ENCODE peak calls at places on chromosomes 16 and 17, in ten cellular contexts. One of them, this sample, is unnamed.

GRCh38 chr17:45050680-45051059 is 762 bp downstream of the DCAKD start:
- DNase-seq in HL-60: no peak
- DNase-seq in SHP77 treated with DMSO at 0.1 percent for 48 hours: no peak
- DNase-seq in colonic mucosa: peak; percentile 53
- DNase-seq in neural crest cell: no peak
- DNase-seq in activated T-helper 1 cell treated with anti-CD3 and anti-CD28 coated beads, Interleukin-12 subunit alpha, Interleukin-12 subunit beta, Interleukin-2, Interleukin-4 antibody, amounts not matched to agents 30 ng/mL and 10 ng/mL and 1 ng/mL, durations not matched to agents 14 hours and 24 hours and 36 hours: peak; percentile 34
- DNase-seq in HTR-8/SVneo: no peak
- DNase-seq in K562: peak; percentile 45
- DNase-seq in ovary: no peak
- DNase-seq in H9: no peak
- DNase-seq in this sample: no peak

GRCh38 chr17:37745801-37746426 is 1.1 kb upstream of the HNF1B start:
- DNase-seq in HL-60: no peak
- DNase-seq in SHP77 treated with DMSO at 0.1 percent for 48 hours: no peak
- DNase-seq in colonic mucosa: no peak
- DNase-seq in neural crest cell: no peak
- DNase-seq in activated T-helper 1 cell treated with anti-CD3 and anti-CD28 coated beads, Interleukin-12 subunit alpha, Interleukin-12 subunit beta, Interleukin-2, Interleukin-4 antibody, amounts not matched to agents 30 ng/mL and 10 ng/mL and 1 ng/mL, durations not matched to agents 14 hours and 24 hours and 36 hours: no peak
- DNase-seq in HTR-8/SVneo: no peak
- DNase-seq in K562: no peak
- DNase-seq in ovary: no peak
- DNase-seq in H9: no peak
- DNase-seq in this sample: no peak

GRCh38 chr16:26700250-26700649 is 366.5 kb upstream of the C16orf82 start:
- DNase-seq in HL-60: no peak
- DNase-seq in SHP77 treated with DMSO at 0.1 percent for 48 hours: no peak
- DNase-seq in colonic mucosa: no peak
- DNase-seq in neural crest cell: no peak
- DNase-seq in activated T-helper 1 cell treated with anti-CD3 and anti-CD28 coated beads, Interleukin-12 subunit alpha, Interleukin-12 subunit beta, Interleukin-2, Interleukin-4 antibody, amounts not matched to agents 30 ng/mL and 10 ng/mL and 1 ng/mL, durations not matched to agents 14 hours and 24 hours and 36 hours: no peak
- DNase-seq in HTR-8/SVneo: no peak
- DNase-seq in K562: no peak
- DNase-seq in ovary: no peak
- DNase-seq in H9: no peak
- DNase-seq in this sample: no peak

GRCh38 chr17:46977348-46977747 is 1.7 kb downstream of the RPRML start:
- DNase-seq in HL-60: no peak
- DNase-seq in SHP77 treated with DMSO at 0.1 percent for 48 hours: no peak
- DNase-seq in colonic mucosa: peak; percentile 31
- DNase-seq in neural crest cell: peak; percentile 61
- DNase-seq in activated T-helper 1 cell treated with anti-CD3 and anti-CD28 coated beads, Interleukin-12 subunit alpha, Interleukin-12 subunit beta, Interleukin-2, Interleukin-4 antibody, amounts not matched to agents 30 ng/mL and 10 ng/mL and 1 ng/mL, durations not matched to agents 14 hours and 24 hours and 36 hours: no peak
- DNase-seq in HTR-8/SVneo: peak; percentile 62
- DNase-seq in K562: peak; percentile 37
- DNase-seq in ovary: no peak
- DNase-seq in H9: peak; percentile 98
- DNase-seq in this sample: no peak

GRCh38 chr17:67452681-67453554 is 75.8 kb downstream of the PITPNC1 start:
- DNase-seq in HL-60: no peak
- DNase-seq in SHP77 treated with DMSO at 0.1 percent for 48 hours: no peak
- DNase-seq in colonic mucosa: no peak
- DNase-seq in neural crest cell: no peak
- DNase-seq in activated T-helper 1 cell treated with anti-CD3 and anti-CD28 coated beads, Interleukin-12 subunit alpha, Interleukin-12 subunit beta, Interleukin-2, Interleukin-4 antibody, amounts not matched to agents 30 ng/mL and 10 ng/mL and 1 ng/mL, durations not matched to agents 14 hours and 24 hours and 36 hours: peak; percentile 39
- DNase-seq in HTR-8/SVneo: no peak
- DNase-seq in K562: no peak
- DNase-seq in ovary: no peak
- DNase-seq in H9: no peak
- DNase-seq in this sample: peak; percentile 53

GRCh38 chr17:48745381-48746275 is 17.1 kb upstream of the HOXB13 start:
- DNase-seq in HL-60: no peak
- DNase-seq in SHP77 treated with DMSO at 0.1 percent for 48 hours: no peak
- DNase-seq in colonic mucosa: no peak
- DNase-seq in neural crest cell: no peak
- DNase-seq in activated T-helper 1 cell treated with anti-CD3 and anti-CD28 coated beads, Interleukin-12 subunit alpha, Interleukin-12 subunit beta, Interleukin-2, Interleukin-4 antibody, amounts not matched to agents 30 ng/mL and 10 ng/mL and 1 ng/mL, durations not matched to agents 14 hours and 24 hours and 36 hours: no peak
- DNase-seq in HTR-8/SVneo: no peak
- DNase-seq in K562: no peak
- DNase-seq in ovary: no peak
- DNase-seq in H9: no peak
- DNase-seq in this sample: no peak

GRCh38 chr16:81973737-81974136 is 37.5 kb downstream of the SDR42E1 start:
- DNase-seq in HL-60: no peak
- DNase-seq in SHP77 treated with DMSO at 0.1 percent for 48 hours: no peak
- DNase-seq in colonic mucosa: no peak
- DNase-seq in neural crest cell: no peak
- DNase-seq in activated T-helper 1 cell treated with anti-CD3 and anti-CD28 coated beads, Interleukin-12 subunit alpha, Interleukin-12 subunit beta, Interleukin-2, Interleukin-4 antibody, amounts not matched to agents 30 ng/mL and 10 ng/mL and 1 ng/mL, durations not matched to agents 14 hours and 24 hours and 36 hours: no peak
- DNase-seq in HTR-8/SVneo: no peak
- DNase-seq in K562: no peak
- DNase-seq in ovary: no peak
- DNase-seq in H9: peak; percentile 90
- DNase-seq in this sample: no peak

GRCh38 chr17:48818361-48818841 is 1.4 kb upstream of the TTLL6 start:
- DNase-seq in HL-60: no peak
- DNase-seq in SHP77 treated with DMSO at 0.1 percent for 48 hours: peak; percentile 83
- DNase-seq in colonic mucosa: no peak
- DNase-seq in neural crest cell: no peak
- DNase-seq in activated T-helper 1 cell treated with anti-CD3 and anti-CD28 coated beads, Interleukin-12 subunit alpha, Interleukin-12 subunit beta, Interleukin-2, Interleukin-4 antibody, amounts not matched to agents 30 ng/mL and 10 ng/mL and 1 ng/mL, durations not matched to agents 14 hours and 24 hours and 36 hours: no peak
- DNase-seq in HTR-8/SVneo: no peak
- DNase-seq in K562: no peak
- DNase-seq in ovary: no peak
- DNase-seq in H9: peak; percentile 90
- DNase-seq in this sample: no peak

GRCh38 chr16:89475144-89475543 is 15.2 kb downstream of the ANKRD11 start:
- DNase-seq in HL-60: no peak
- DNase-seq in SHP77 treated with DMSO at 0.1 percent for 48 hours: no peak
- DNase-seq in colonic mucosa: no peak
- DNase-seq in neural crest cell: no peak
- DNase-seq in activated T-helper 1 cell treated with anti-CD3 and anti-CD28 coated beads, Interleukin-12 subunit alpha, Interleukin-12 subunit beta, Interleukin-2, Interleukin-4 antibody, amounts not matched to agents 30 ng/mL and 10 ng/mL and 1 ng/mL, durations not matched to agents 14 hours and 24 hours and 36 hours: no peak
- DNase-seq in HTR-8/SVneo: no peak
- DNase-seq in K562: no peak
- DNase-seq in ovary: no peak
- DNase-seq in H9: no peak
- DNase-seq in this sample: no peak

GRCh38 chr16:12900599-12901203 is 697 bp upstream of the SHISA9 start:
- DNase-seq in HL-60: no peak
- DNase-seq in SHP77 treated with DMSO at 0.1 percent for 48 hours: no peak
- DNase-seq in colonic mucosa: no peak
- DNase-seq in neural crest cell: no peak
- DNase-seq in activated T-helper 1 cell treated with anti-CD3 and anti-CD28 coated beads, Interleukin-12 subunit alpha, Interleukin-12 subunit beta, Interleukin-2, Interleukin-4 antibody, amounts not matched to agents 30 ng/mL and 10 ng/mL and 1 ng/mL, durations not matched to agents 14 hours and 24 hours and 36 hours: no peak
- DNase-seq in HTR-8/SVneo: no peak
- DNase-seq in K562: no peak
- DNase-seq in ovary: no peak
- DNase-seq in H9: peak; percentile 36
- DNase-seq in this sample: no peak

GRCh38 chr17:75832164-75832651 is 12.0 kb downstream of the UNC13D start:
- DNase-seq in HL-60: no peak
- DNase-seq in SHP77 treated with DMSO at 0.1 percent for 48 hours: no peak
- DNase-seq in colonic mucosa: no peak
- DNase-seq in neural crest cell: no peak
- DNase-seq in activated T-helper 1 cell treated with anti-CD3 and anti-CD28 coated beads, Interleukin-12 subunit alpha, Interleukin-12 subunit beta, Interleukin-2, Interleukin-4 antibody, amounts not matched to agents 30 ng/mL and 10 ng/mL and 1 ng/mL, durations not matched to agents 14 hours and 24 hours and 36 hours: no peak
- DNase-seq in HTR-8/SVneo: peak; percentile 64
- DNase-seq in K562: no peak
- DNase-seq in ovary: no peak
- DNase-seq in H9: no peak
- DNase-seq in this sample: no peak

GRCh38 chr16:57004387-57005250 is 15.3 kb downstream of the NLRC5 start:
- DNase-seq in HL-60: no peak
- DNase-seq in SHP77 treated with DMSO at 0.1 percent for 48 hours: no peak
- DNase-seq in colonic mucosa: no peak
- DNase-seq in neural crest cell: no peak
- DNase-seq in activated T-helper 1 cell treated with anti-CD3 and anti-CD28 coated beads, Interleukin-12 subunit alpha, Interleukin-12 subunit beta, Interleukin-2, Interleukin-4 antibody, amounts not matched to agents 30 ng/mL and 10 ng/mL and 1 ng/mL, durations not matched to agents 14 hours and 24 hours and 36 hours: no peak
- DNase-seq in HTR-8/SVneo: no peak
- DNase-seq in K562: no peak
- DNase-seq in ovary: no peak
- DNase-seq in H9: no peak
- DNase-seq in this sample: no peak

GRCh38 chr16:26505501-26505900 is 561.2 kb upstream of the C16orf82 start:
- DNase-seq in HL-60: no peak
- DNase-seq in SHP77 treated with DMSO at 0.1 percent for 48 hours: no peak
- DNase-seq in colonic mucosa: no peak
- DNase-seq in neural crest cell: no peak
- DNase-seq in activated T-helper 1 cell treated with anti-CD3 and anti-CD28 coated beads, Interleukin-12 subunit alpha, Interleukin-12 subunit beta, Interleukin-2, Interleukin-4 antibody, amounts not matched to agents 30 ng/mL and 10 ng/mL and 1 ng/mL, durations not matched to agents 14 hours and 24 hours and 36 hours: no peak
- DNase-seq in HTR-8/SVneo: no peak
- DNase-seq in K562: no peak
- DNase-seq in ovary: no peak
- DNase-seq in H9: no peak
- DNase-seq in this sample: no peak

GRCh38 chr16:69564845-69565610 is 738 bp upstream of the NFAT5 start:
- DNase-seq in HL-60: no peak
- DNase-seq in SHP77 treated with DMSO at 0.1 percent for 48 hours: no peak
- DNase-seq in colonic mucosa: no peak
- DNase-seq in neural crest cell: no peak
- DNase-seq in activated T-helper 1 cell treated with anti-CD3 and anti-CD28 coated beads, Interleukin-12 subunit alpha, Interleukin-12 subunit beta, Interleukin-2, Interleukin-4 antibody, amounts not matched to agents 30 ng/mL and 10 ng/mL and 1 ng/mL, durations not matched to agents 14 hours and 24 hours and 36 hours: no peak
- DNase-seq in HTR-8/SVneo: no peak
- DNase-seq in K562: no peak
- DNase-seq in ovary: no peak
- DNase-seq in H9: no peak
- DNase-seq in this sample: no peak

GRCh38 chr16:35525979-35526590 is 2066.7 kb downstream of the TP53TG3F start:
- DNase-seq in HL-60: no peak
- DNase-seq in SHP77 treated with DMSO at 0.1 percent for 48 hours: peak; percentile 79
- DNase-seq in colonic mucosa: no peak
- DNase-seq in neural crest cell: no peak
- DNase-seq in activated T-helper 1 cell treated with anti-CD3 and anti-CD28 coated beads, Interleukin-12 subunit alpha, Interleukin-12 subunit beta, Interleukin-2, Interleukin-4 antibody, amounts not matched to agents 30 ng/mL and 10 ng/mL and 1 ng/mL, durations not matched to agents 14 hours and 24 hours and 36 hours: no peak
- DNase-seq in HTR-8/SVneo: no peak
- DNase-seq in K562: no peak
- DNase-seq in ovary: no peak
- DNase-seq in H9: no peak
- DNase-seq in this sample: no peak

GRCh38 chr17:63785556-63785955 is 11.6 kb downstream of the DDX42 start:
- DNase-seq in HL-60: no peak
- DNase-seq in SHP77 treated with DMSO at 0.1 percent for 48 hours: no peak
- DNase-seq in colonic mucosa: no peak
- DNase-seq in neural crest cell: no peak
- DNase-seq in activated T-helper 1 cell treated with anti-CD3 and anti-CD28 coated beads, Interleukin-12 subunit alpha, Interleukin-12 subunit beta, Interleukin-2, Interleukin-4 antibody, amounts not matched to agents 30 ng/mL and 10 ng/mL and 1 ng/mL, durations not matched to agents 14 hours and 24 hours and 36 hours: no peak
- DNase-seq in HTR-8/SVneo: no peak
- DNase-seq in K562: no peak
- DNase-seq in ovary: no peak
- DNase-seq in H9: no peak
- DNase-seq in this sample: no peak

GRCh38 chr16:67884684-67885083 is at the start of gene NRN1L:
- DNase-seq in HL-60: no peak
- DNase-seq in SHP77 treated with DMSO at 0.1 percent for 48 hours: peak; percentile 28
- DNase-seq in colonic mucosa: peak; percentile 77
- DNase-seq in neural crest cell: peak; percentile 72
- DNase-seq in activated T-helper 1 cell treated with anti-CD3 and anti-CD28 coated beads, Interleukin-12 subunit alpha, Interleukin-12 subunit beta, Interleukin-2, Interleukin-4 antibody, amounts not matched to agents 30 ng/mL and 10 ng/mL and 1 ng/mL, durations not matched to agents 14 hours and 24 hours and 36 hours: no peak
- DNase-seq in HTR-8/SVneo: peak; percentile 61
- DNase-seq in K562: peak; percentile 93
- DNase-seq in ovary: peak; percentile 97
- DNase-seq in H9: peak; percentile 96
- DNase-seq in this sample: no peak

GRCh38 chr17:82215095-82215971 is 2.7 kb upstream of the CCDC57 start:
- DNase-seq in HL-60: peak; percentile 69
- DNase-seq in SHP77 treated with DMSO at 0.1 percent for 48 hours: no peak
- DNase-seq in colonic mucosa: no peak
- DNase-seq in neural crest cell: no peak
- DNase-seq in activated T-helper 1 cell treated with anti-CD3 and anti-CD28 coated beads, Interleukin-12 subunit alpha, Interleukin-12 subunit beta, Interleukin-2, Interleukin-4 antibody, amounts not matched to agents 30 ng/mL and 10 ng/mL and 1 ng/mL, durations not matched to agents 14 hours and 24 hours and 36 hours: no peak
- DNase-seq in HTR-8/SVneo: no peak
- DNase-seq in K562: peak; percentile 55
- DNase-seq in ovary: no peak
- DNase-seq in H9: no peak
- DNase-seq in this sample: no peak

GRCh38 chr16:88965411-88965810 is 11.6 kb downstream of the CBFA2T3 start:
- DNase-seq in HL-60: no peak
- DNase-seq in SHP77 treated with DMSO at 0.1 percent for 48 hours: no peak
- DNase-seq in colonic mucosa: no peak
- DNase-seq in neural crest cell: no peak
- DNase-seq in activated T-helper 1 cell treated with anti-CD3 and anti-CD28 coated beads, Interleukin-12 subunit alpha, Interleukin-12 subunit beta, Interleukin-2, Interleukin-4 antibody, amounts not matched to agents 30 ng/mL and 10 ng/mL and 1 ng/mL, durations not matched to agents 14 hours and 24 hours and 36 hours: no peak
- DNase-seq in HTR-8/SVneo: no peak
- DNase-seq in K562: no peak
- DNase-seq in ovary: no peak
- DNase-seq in H9: no peak
- DNase-seq in this sample: no peak

GRCh38 chr16:20674684-20675487 is 22.6 kb downstream of the ACSM1 start:
- DNase-seq in HL-60: no peak
- DNase-seq in SHP77 treated with DMSO at 0.1 percent for 48 hours: no peak
- DNase-seq in colonic mucosa: peak; percentile 25
- DNase-seq in neural crest cell: no peak
- DNase-seq in activated T-helper 1 cell treated with anti-CD3 and anti-CD28 coated beads, Interleukin-12 subunit alpha, Interleukin-12 subunit beta, Interleukin-2, Interleukin-4 antibody, amounts not matched to agents 30 ng/mL and 10 ng/mL and 1 ng/mL, durations not matched to agents 14 hours and 24 hours and 36 hours: no peak
- DNase-seq in HTR-8/SVneo: no peak
- DNase-seq in K562: no peak
- DNase-seq in ovary: peak; percentile 57
- DNase-seq in H9: no peak
- DNase-seq in this sample: no peak

GRCh38 chr17:55420776-55421178 is 858 bp downstream of the MMD start:
- DNase-seq in HL-60: no peak
- DNase-seq in SHP77 treated with DMSO at 0.1 percent for 48 hours: no peak
- DNase-seq in colonic mucosa: peak; percentile 58
- DNase-seq in neural crest cell: peak; percentile 29
- DNase-seq in activated T-helper 1 cell treated with anti-CD3 and anti-CD28 coated beads, Interleukin-12 subunit alpha, Interleukin-12 subunit beta, Interleukin-2, Interleukin-4 antibody, amounts not matched to agents 30 ng/mL and 10 ng/mL and 1 ng/mL, durations not matched to agents 14 hours and 24 hours and 36 hours: peak; percentile 39
- DNase-seq in HTR-8/SVneo: peak; percentile 22
- DNase-seq in K562: peak; percentile 27
- DNase-seq in ovary: peak; percentile 53
- DNase-seq in H9: no peak
- DNase-seq in this sample: no peak

GRCh38 chr16:24700549-24701392 is 28.7 kb upstream of the TNRC6A start:
- DNase-seq in HL-60: no peak
- DNase-seq in SHP77 treated with DMSO at 0.1 percent for 48 hours: no peak
- DNase-seq in colonic mucosa: peak; percentile 56
- DNase-seq in neural crest cell: no peak
- DNase-seq in activated T-helper 1 cell treated with anti-CD3 and anti-CD28 coated beads, Interleukin-12 subunit alpha, Interleukin-12 subunit beta, Interleukin-2, Interleukin-4 antibody, amounts not matched to agents 30 ng/mL and 10 ng/mL and 1 ng/mL, durations not matched to agents 14 hours and 24 hours and 36 hours: no peak
- DNase-seq in HTR-8/SVneo: peak; percentile 88
- DNase-seq in K562: no peak
- DNase-seq in ovary: peak; percentile 73
- DNase-seq in H9: peak; percentile 77
- DNase-seq in this sample: no peak

GRCh38 chr16:23504076-23504452 is 6.2 kb downstream of the GGA2 start:
- DNase-seq in HL-60: no peak
- DNase-seq in SHP77 treated with DMSO at 0.1 percent for 48 hours: no peak
- DNase-seq in colonic mucosa: no peak
- DNase-seq in neural crest cell: no peak
- DNase-seq in activated T-helper 1 cell treated with anti-CD3 and anti-CD28 coated beads, Interleukin-12 subunit alpha, Interleukin-12 subunit beta, Interleukin-2, Interleukin-4 antibody, amounts not matched to agents 30 ng/mL and 10 ng/mL and 1 ng/mL, durations not matched to agents 14 hours and 24 hours and 36 hours: no peak
- DNase-seq in HTR-8/SVneo: no peak
- DNase-seq in K562: no peak
- DNase-seq in ovary: no peak
- DNase-seq in H9: no peak
- DNase-seq in this sample: no peak

GRCh38 chr16:67927131-67927941 is 4.3 kb downstream of the CTRL start:
- DNase-seq in HL-60: no peak
- DNase-seq in SHP77 treated with DMSO at 0.1 percent for 48 hours: no peak
- DNase-seq in colonic mucosa: no peak
- DNase-seq in neural crest cell: no peak
- DNase-seq in activated T-helper 1 cell treated with anti-CD3 and anti-CD28 coated beads, Interleukin-12 subunit alpha, Interleukin-12 subunit beta, Interleukin-2, Interleukin-4 antibody, amounts not matched to agents 30 ng/mL and 10 ng/mL and 1 ng/mL, durations not matched to agents 14 hours and 24 hours and 36 hours: no peak
- DNase-seq in HTR-8/SVneo: no peak
- DNase-seq in K562: no peak
- DNase-seq in ovary: no peak
- DNase-seq in H9: no peak
- DNase-seq in this sample: no peak

GRCh38 chr17:80899402-80900268 is 92.0 kb upstream of the CHMP6 start:
- DNase-seq in HL-60: peak; percentile 28
- DNase-seq in SHP77 treated with DMSO at 0.1 percent for 48 hours: no peak
- DNase-seq in colonic mucosa: no peak
- DNase-seq in neural crest cell: peak; percentile 44
- DNase-seq in activated T-helper 1 cell treated with anti-CD3 and anti-CD28 coated beads, Interleukin-12 subunit alpha, Interleukin-12 subunit beta, Interleukin-2, Interleukin-4 antibody, amounts not matched to agents 30 ng/mL and 10 ng/mL and 1 ng/mL, durations not matched to agents 14 hours and 24 hours and 36 hours: peak; percentile 72
- DNase-seq in HTR-8/SVneo: peak; percentile 66
- DNase-seq in K562: peak; percentile 81
- DNase-seq in ovary: no peak
- DNase-seq in H9: peak; percentile 83
- DNase-seq in this sample: no peak

GRCh38 chr16:50781043-50781442 is 39.2 kb downstream of the CYLD start:
- DNase-seq in HL-60: no peak
- DNase-seq in SHP77 treated with DMSO at 0.1 percent for 48 hours: no peak
- DNase-seq in colonic mucosa: no peak
- DNase-seq in neural crest cell: no peak
- DNase-seq in activated T-helper 1 cell treated with anti-CD3 and anti-CD28 coated beads, Interleukin-12 subunit alpha, Interleukin-12 subunit beta, Interleukin-2, Interleukin-4 antibody, amounts not matched to agents 30 ng/mL and 10 ng/mL and 1 ng/mL, durations not matched to agents 14 hours and 24 hours and 36 hours: no peak
- DNase-seq in HTR-8/SVneo: no peak
- DNase-seq in K562: no peak
- DNase-seq in ovary: no peak
- DNase-seq in H9: peak; percentile 66
- DNase-seq in this sample: no peak

GRCh38 chr16:19085679-19086200 is 18.3 kb downstream of the COQ7 start:
- DNase-seq in HL-60: no peak
- DNase-seq in SHP77 treated with DMSO at 0.1 percent for 48 hours: no peak
- DNase-seq in colonic mucosa: peak; percentile 85
- DNase-seq in neural crest cell: no peak
- DNase-seq in activated T-helper 1 cell treated with anti-CD3 and anti-CD28 coated beads, Interleukin-12 subunit alpha, Interleukin-12 subunit beta, Interleukin-2, Interleukin-4 antibody, amounts not matched to agents 30 ng/mL and 10 ng/mL and 1 ng/mL, durations not matched to agents 14 hours and 24 hours and 36 hours: no peak
- DNase-seq in HTR-8/SVneo: no peak
- DNase-seq in K562: peak; percentile 66
- DNase-seq in ovary: no peak
- DNase-seq in H9: no peak
- DNase-seq in this sample: no peak

GRCh38 chr16:9248162-9248561 is 156.7 kb downstream of the HAPSTR1 start:
- DNase-seq in HL-60: no peak
- DNase-seq in SHP77 treated with DMSO at 0.1 percent for 48 hours: no peak
- DNase-seq in colonic mucosa: no peak
- DNase-seq in neural crest cell: no peak
- DNase-seq in activated T-helper 1 cell treated with anti-CD3 and anti-CD28 coated beads, Interleukin-12 subunit alpha, Interleukin-12 subunit beta, Interleukin-2, Interleukin-4 antibody, amounts not matched to agents 30 ng/mL and 10 ng/mL and 1 ng/mL, durations not matched to agents 14 hours and 24 hours and 36 hours: no peak
- DNase-seq in HTR-8/SVneo: no peak
- DNase-seq in K562: no peak
- DNase-seq in ovary: no peak
- DNase-seq in H9: peak; percentile 31
- DNase-seq in this sample: no peak